ENCODE peak calls at places on chromosomes 11 and 22, in six cellular contexts. U, V, H, F, N and Y are unnamed samples.

GRCh38 chr11:134753805-134754130 is 341.7 kb upstream of the B3GAT1 start:
- DNase-seq in U (no peak), V (no peak), H (no peak), F (no peak), N (no peak), Y (no peak)

GRCh38 chr11:95500466-95500865 is 269.5 kb upstream of the SESN3 start:
- DNase-seq in U (no peak), V (no peak), H (no peak), F (no peak), N (no peak), Y (no peak)

GRCh38 chr11:5204787-5205186 is 4.3 kb upstream of the OR51V1 start:
- DNase-seq in U (peak), V (peak), H (peak), F (no peak), N (peak), Y (peak)

GRCh38 chr22:44840611-44841322 is 88.4 kb downstream of the ARHGAP8 start:
- DNase-seq in U (no peak), V (no peak), H (no peak), F (no peak), N (no peak), Y (no peak)

GRCh38 chr11:75022289-75022688 is 33.6 kb downstream of the NEU3 start:
- DNase-seq in U (no peak), V (no peak), H (no peak), F (no peak), N (no peak), Y (no peak)

GRCh38 chr22:46038516-46039430 is 61.8 kb upstream of the WNT7B start:
- DNase-seq in U (no peak), V (no peak), H (no peak), F (no peak), N (no peak), Y (no peak)

GRCh38 chr11:117839936-117840813 is 15.6 kb upstream of the FXYD2 start:
- DNase-seq in U (no peak), V (no peak), H (no peak), F (no peak), N (no peak), Y (no peak)

GRCh38 chr22:48918585-48919186 is 909.0 kb downstream of the BRD1 start:
- DNase-seq in U (no peak), V (no peak), H (no peak), F (no peak), N (no peak), Y (no peak)

GRCh38 chr11:111793863-111794262 is 27.7 kb upstream of the PPP2R1B start:
- DNase-seq in U (no peak), V (peak), H (no peak), F (no peak), N (peak), Y (no peak)

GRCh38 chr11:6196396-6196795 is 2.6 kb upstream of the OR52W1 start:
- DNase-seq in U (no peak), V (no peak), H (no peak), F (no peak), N (no peak), Y (no peak)

GRCh38 chr11:36684840-36685800 is 87.1 kb upstream of the RAG2 start:
- DNase-seq in U (no peak), V (no peak), H (no peak), F (no peak), N (no peak), Y (no peak)

GRCh38 chr11:14075118-14075601 is 112.6 kb downstream of the SPON1 start:
- DNase-seq in U (no peak), V (no peak), H (no peak), F (peak), N (no peak), Y (no peak)

GRCh38 chr22:46867106-46867505 is 104.7 kb downstream of the TBC1D22A start:
- DNase-seq in U (no peak), V (no peak), H (no peak), F (no peak), N (no peak), Y (no peak)

GRCh38 chr22:24181088-24181995 is at the start of gene SUSD2:
- DNase-seq in U (no peak), V (no peak), H (no peak), F (no peak), N (no peak), Y (peak)

GRCh38 chr11:1830119-1830499 is 4.7 kb upstream of the SYT8 start:
- DNase-seq in U (no peak), V (no peak), H (no peak), F (no peak), N (no peak), Y (peak)

GRCh38 chr22:36560001-36560400 is 31.0 kb upstream of the EIF3D start:
- DNase-seq in U (no peak), V (no peak), H (no peak), F (no peak), N (no peak), Y (no peak)

GRCh38 chr11:18769802-18770456 is 21.7 kb downstream of the PTPN5 start:
- DNase-seq in U (no peak), V (no peak), H (no peak), F (no peak), N (no peak), Y (peak)

GRCh38 chr11:132042296-132042695 is 671.9 kb downstream of the NTM start:
- DNase-seq in U (no peak), V (no peak), H (no peak), F (no peak), N (no peak), Y (no peak)